ENCODE peak calls at places on chromosomes 2 and 18, in nine cellular contexts. E, O, F, S, H, U, B, A and V are unnamed samples.

GRCh38 chr2:118847447-118848172 is at the start of gene EN1:
- DNase-seq in E (peak), S (no peak), F (no peak), H (peak), B (peak), A (no peak), O (no peak), U (peak), V (no peak)

GRCh38 chr2:30197570-30197969 is 33.8 kb upstream of the LBH start:
- DNase-seq in U (no peak), A (no peak), H (no peak), B (no peak), F (no peak), O (no peak), E (peak), S (no peak), V (no peak)

GRCh38 chr2:127651987-127652550 is 6.1 kb downstream of the GPR17 start:
- DNase-seq in B (no peak), H (no peak), A (no peak), F (no peak), O (no peak), S (peak), E (no peak), U (no peak), V (no peak)

GRCh38 chr2:80304522-80304878 is at the start of gene LRRTM1:
- DNase-seq in E (no peak), A (no peak), S (no peak), H (no peak), U (peak), F (no peak), B (peak), O (peak), V (peak)

GRCh38 chr2:120892967-120893667 is 157.4 kb downstream of the GLI2 start:
- DNase-seq in H (no peak), S (no peak), B (no peak), A (no peak), U (no peak), E (no peak), F (no peak), O (no peak), V (peak)

GRCh38 chr2:62077239-62077638 is 118.7 kb upstream of the B3GNT2 start:
- DNase-seq in F (no peak), H (no peak), S (no peak), E (no peak), B (no peak), A (peak), U (no peak), O (no peak), V (no peak)

GRCh38 chr2:52880872-52881271 is 886.7 kb upstream of the CHAC2 start:
- DNase-seq in H (no peak), S (no peak), O (no peak), A (no peak), F (no peak), E (no peak), U (no peak), B (no peak), V (peak)

GRCh38 chr2:148640767-148641166 is 3.8 kb upstream of the EPC2 start:
- DNase-seq in A (no peak), U (peak), E (no peak), B (no peak), F (no peak), H (no peak), O (no peak), S (no peak), V (peak)

GRCh38 chr2:23637011-23637778 is 252.2 kb downstream of the KLHL29 start:
- DNase-seq in E (no peak), O (no peak), B (no peak), U (no peak), H (no peak), A (no peak), F (no peak), S (no peak), V (peak)

GRCh38 chr2:119517433-119517832 is 6.8 kb downstream of the SCTR start:
- DNase-seq in H (peak), F (peak), S (peak), A (peak), B (peak), O (peak), U (peak), E (peak), V (peak)

GRCh38 chr2:18214936-18215335 is 336.5 kb downstream of the KCNS3 start:
- DNase-seq in A (no peak), U (no peak), S (no peak), B (no peak), F (no peak), H (no peak), O (no peak), E (no peak), V (peak)

GRCh38 chr2:105788670-105789290 is 44.1 kb downstream of the NCK2 start:
- DNase-seq in H (no peak), S (no peak), A (no peak), U (no peak), F (no peak), O (no peak), E (no peak), B (no peak), V (no peak)

GRCh38 chr2:58798787-58799186 is 557.7 kb upstream of the FANCL start:
- DNase-seq in U (no peak), O (no peak), B (no peak), A (peak), E (no peak), F (no peak), S (no peak), H (no peak), V (no peak)

GRCh38 chr18:33960393-33960792 is 264.3 kb downstream of the NOL4 start:
- DNase-seq in U (peak), O (no peak), F (no peak), E (no peak), A (no peak), H (no peak), S (no peak), B (no peak), V (peak)

GRCh38 chr2:73175663-73176204 is 26.6 kb upstream of the NOTO start:
- DNase-seq in E (peak), S (peak), H (peak), B (peak), U (peak), O (no peak), A (no peak), F (peak), V (peak)

GRCh38 chr2:98086491-98087446 is at the start of gene VWA3B:
- DNase-seq in F (peak), B (peak), O (peak), H (peak), A (peak), U (peak), S (peak), E (peak), V (peak)

GRCh38 chr2:75100691-75101236 is 98.6 kb downstream of the TACR1 start:
- DNase-seq in S (no peak), E (no peak), O (no peak), A (no peak), H (no peak), F (no peak), B (no peak), U (no peak), V (no peak)

GRCh38 chr2:120763516-120763915 is 27.8 kb downstream of the GLI2 start:
- DNase-seq in O (no peak), B (no peak), A (no peak), E (no peak), F (no peak), S (peak), H (no peak), U (no peak), V (no peak)

GRCh38 chr2:109481196-109481555 is 132.6 kb downstream of the SEPTIN10 start:
- DNase-seq in U (no peak), O (no peak), S (peak), A (no peak), F (no peak), H (no peak), E (no peak), B (no peak), V (no peak)

GRCh38 chr2:25307949-25308557 is 33.7 kb downstream of the DNMT3A start:
- DNase-seq in O (no peak), A (no peak), E (no peak), B (no peak), F (no peak), S (no peak), U (no peak), H (no peak), V (no peak)

GRCh38 chr18:62617793-62618591 is 95.2 kb downstream of the ZCCHC2 start:
- DNase-seq in A (no peak), S (no peak), B (no peak), E (no peak), U (no peak), O (no peak), H (no peak), F (no peak), V (no peak)

GRCh38 chr18:10381951-10382350 is 72.5 kb upstream of the APCDD1 start:
- DNase-seq in H (no peak), A (no peak), O (no peak), S (no peak), U (peak), F (no peak), E (no peak), B (no peak), V (peak)

GRCh38 chr2:7773362-7773973 is 856.3 kb downstream of the RNF144A start:
- DNase-seq in F (peak), H (no peak), E (no peak), A (peak), B (no peak), O (peak), S (no peak), U (no peak), V (peak)

GRCh38 chr2:149904816-149905215 is 317.2 kb upstream of the MMADHC start:
- DNase-seq in S (no peak), O (no peak), U (no peak), E (no peak), B (no peak), F (no peak), A (no peak), H (no peak), V (no peak)

GRCh38 chr2:96733931-96734330 is 5.9 kb downstream of the LMAN2L start:
- DNase-seq in H (no peak), O (no peak), E (no peak), F (no peak), U (no peak), S (no peak), B (no peak), A (no peak), V (peak)

GRCh38 chr2:122251153-122251552 is 495.7 kb downstream of the TSN start:
- DNase-seq in S (no peak), B (no peak), E (no peak), F (no peak), O (no peak), U (no peak), A (no peak), H (no peak), V (no peak)

GRCh38 chr2:98419977-98420725 is 24.5 kb upstream of the INPP4A start:
- DNase-seq in U (no peak), F (no peak), H (no peak), B (no peak), S (no peak), O (no peak), A (no peak), E (no peak), V (no peak)